ENCODE peak calls at places on chromosomes 2 and 18, in eight cellular contexts. One of them, this sample, is unnamed. For H3K4me1 and H3K9me3, the result is how much of the 10 kb centered on the place peaks cover.

GRCh38 chr2:30385327-30385726 is 61.7 kb upstream of the LCLAT1 start:
- DNase-seq in fibroblast of lung: peak
- DNase-seq in DND-41: no peak
- DNase-seq in RWPE2: no peak
- DNase-seq in HCT116: no peak
- DNase-seq in GM23248: peak
- DNase-seq in neuronal stem cell: peak
- DNase-seq in ovary: no peak
- DNase-seq in this sample: no peak

GRCh38 chr18:44803019-44803650 is 122.4 kb downstream of the SETBP1 start:
- DNase-seq in fibroblast of lung: peak
- DNase-seq in DND-41: no peak
- DNase-seq in RWPE2: no peak
- DNase-seq in HCT116: no peak
- DNase-seq in GM23248: peak
- DNase-seq in neuronal stem cell: no peak
- DNase-seq in ovary: no peak
- DNase-seq in this sample: no peak

GRCh38 chr18:44799422-44800421 is 119.0 kb downstream of the SETBP1 start:
- DNase-seq in fibroblast of lung: no peak
- DNase-seq in DND-41: no peak
- DNase-seq in RWPE2: no peak
- DNase-seq in HCT116: no peak
- DNase-seq in GM23248: no peak
- DNase-seq in neuronal stem cell: no peak
- DNase-seq in ovary: no peak
- DNase-seq in this sample: no peak

GRCh38 chr2:130729311-130730299 is 735 bp downstream of the GPR148 start:
- DNase-seq in fibroblast of lung: no peak
- DNase-seq in DND-41: no peak
- DNase-seq in RWPE2: no peak
- DNase-seq in HCT116: no peak
- DNase-seq in GM23248: no peak
- DNase-seq in neuronal stem cell: no peak
- DNase-seq in ovary: no peak
- DNase-seq in this sample: peak

GRCh38 chr2:213159768-213160167 is 8.4 kb upstream of the IKZF2 start:
- DNase-seq in fibroblast of lung: no peak
- DNase-seq in DND-41: no peak
- DNase-seq in RWPE2: no peak
- DNase-seq in HCT116: no peak
- DNase-seq in GM23248: no peak
- DNase-seq in neuronal stem cell: no peak
- DNase-seq in ovary: no peak
- DNase-seq in this sample: no peak

GRCh38 chr2:45510701-45511420 is 100.2 kb downstream of the SRBD1 start:
- DNase-seq in fibroblast of lung: no peak
- DNase-seq in DND-41: no peak
- DNase-seq in RWPE2: no peak
- DNase-seq in HCT116: no peak
- DNase-seq in GM23248: no peak
- DNase-seq in neuronal stem cell: no peak
- DNase-seq in ovary: no peak
- DNase-seq in this sample: no peak

GRCh38 chr2:40371525-40372277 is 80.2 kb downstream of the SLC8A1 start:
- DNase-seq in fibroblast of lung: peak
- DNase-seq in DND-41: no peak
- DNase-seq in RWPE2: no peak
- DNase-seq in HCT116: no peak
- DNase-seq in GM23248: peak
- DNase-seq in neuronal stem cell: peak
- DNase-seq in ovary: peak
- DNase-seq in this sample: no peak

GRCh38 chr2:224969633-224970292 is 72.5 kb downstream of the DOCK10 start:
- DNase-seq in fibroblast of lung: no peak
- DNase-seq in DND-41: no peak
- DNase-seq in RWPE2: no peak
- DNase-seq in HCT116: no peak
- DNase-seq in GM23248: no peak
- DNase-seq in neuronal stem cell: no peak
- DNase-seq in ovary: no peak
- DNase-seq in this sample: no peak

GRCh38 chr2:33307659-33308311 is 168.7 kb upstream of the RASGRP3 start:
- DNase-seq in fibroblast of lung: no peak
- DNase-seq in DND-41: no peak
- DNase-seq in RWPE2: no peak
- DNase-seq in HCT116: no peak
- DNase-seq in GM23248: no peak
- DNase-seq in neuronal stem cell: no peak
- DNase-seq in ovary: no peak
- DNase-seq in this sample: no peak

GRCh38 chr2:220104871-220105351 is 477.5 kb downstream of the SLC4A3 start:
- DNase-seq in fibroblast of lung: peak
- DNase-seq in DND-41: no peak
- DNase-seq in RWPE2: no peak
- DNase-seq in HCT116: no peak
- DNase-seq in GM23248: peak
- DNase-seq in neuronal stem cell: no peak
- DNase-seq in ovary: peak
- DNase-seq in this sample: no peak

GRCh38 chr2:23530121-23530908 is 145.3 kb downstream of the KLHL29 start:
- DNase-seq in fibroblast of lung: no peak
- DNase-seq in DND-41: no peak
- DNase-seq in RWPE2: no peak
- DNase-seq in HCT116: no peak
- DNase-seq in GM23248: no peak
- DNase-seq in neuronal stem cell: no peak
- DNase-seq in ovary: no peak
- DNase-seq in this sample: no peak

GRCh38 chr2:38079111-38080052 is 3.4 kb upstream of the CYP1B1 start:
- DNase-seq in fibroblast of lung: no peak
- DNase-seq in DND-41: no peak
- DNase-seq in RWPE2: no peak
- DNase-seq in HCT116: no peak
- DNase-seq in GM23248: no peak
- DNase-seq in neuronal stem cell: no peak
- DNase-seq in ovary: no peak
- DNase-seq in this sample: no peak

GRCh38 chr18:52288403-52289004 is 51.5 kb upstream of the DCC start:
- DNase-seq in fibroblast of lung: no peak
- DNase-seq in DND-41: peak
- DNase-seq in RWPE2: no peak
- DNase-seq in HCT116: no peak
- DNase-seq in GM23248: peak
- DNase-seq in neuronal stem cell: peak
- DNase-seq in ovary: no peak
- DNase-seq in this sample: no peak

GRCh38 chr2:166060191-166060590 is 67.6 kb downstream of the SCN1A start:
- DNase-seq in fibroblast of lung: no peak
- DNase-seq in DND-41: no peak
- DNase-seq in RWPE2: no peak
- DNase-seq in HCT116: no peak
- DNase-seq in GM23248: peak
- DNase-seq in neuronal stem cell: no peak
- DNase-seq in ovary: no peak
- DNase-seq in this sample: no peak

GRCh38 chr18:77140439-77141109 is 8.0 kb upstream of the MBP start:
- DNase-seq in fibroblast of lung: no peak
- DNase-seq in DND-41: no peak
- DNase-seq in RWPE2: no peak
- DNase-seq in HCT116: no peak
- DNase-seq in GM23248: no peak
- DNase-seq in neuronal stem cell: no peak
- DNase-seq in ovary: no peak
- DNase-seq in this sample: peak

GRCh38 chr2:68811364-68811763 is 59.8 kb downstream of the BMP10 start:
- DNase-seq in fibroblast of lung: peak
- DNase-seq in DND-41: no peak
- DNase-seq in RWPE2: no peak
- DNase-seq in HCT116: no peak
- DNase-seq in GM23248: peak
- DNase-seq in neuronal stem cell: no peak
- DNase-seq in ovary: peak
- DNase-seq in this sample: no peak

GRCh38 chr2:55370208-55370607 is 49.4 kb downstream of the CCDC88A start:
- DNase-seq in fibroblast of lung: no peak
- DNase-seq in DND-41: no peak
- DNase-seq in RWPE2: no peak
- DNase-seq in HCT116: no peak
- DNase-seq in GM23248: no peak
- DNase-seq in neuronal stem cell: no peak
- DNase-seq in ovary: no peak
- DNase-seq in this sample: no peak

GRCh38 chr2:47040662-47041061 is 114.4 kb downstream of the STPG4 start:
- DNase-seq in fibroblast of lung: no peak
- DNase-seq in DND-41: no peak
- DNase-seq in RWPE2: no peak
- DNase-seq in HCT116: no peak
- DNase-seq in GM23248: no peak
- DNase-seq in neuronal stem cell: no peak
- DNase-seq in ovary: no peak
- DNase-seq in this sample: no peak

GRCh38 chr2:47043142-47043890 is 111.8 kb downstream of the STPG4 start:
- DNase-seq in fibroblast of lung: peak
- DNase-seq in DND-41: no peak
- DNase-seq in RWPE2: peak
- DNase-seq in HCT116: peak
- DNase-seq in GM23248: peak
- DNase-seq in neuronal stem cell: no peak
- DNase-seq in ovary: peak
- DNase-seq in this sample: no peak

GRCh38 chr2:47041065-47041464 is 114.0 kb downstream of the STPG4 start:
- DNase-seq in fibroblast of lung: no peak
- DNase-seq in DND-41: no peak
- DNase-seq in RWPE2: no peak
- DNase-seq in HCT116: no peak
- DNase-seq in GM23248: no peak
- DNase-seq in neuronal stem cell: no peak
- DNase-seq in ovary: peak
- DNase-seq in this sample: no peak

GRCh38 chr2:47043891-47044239 is 111.2 kb downstream of the STPG4 start:
- DNase-seq in fibroblast of lung: no peak
- DNase-seq in DND-41: no peak
- DNase-seq in RWPE2: no peak
- DNase-seq in HCT116: no peak
- DNase-seq in GM23248: no peak
- DNase-seq in neuronal stem cell: no peak
- DNase-seq in ovary: no peak
- DNase-seq in this sample: no peak

GRCh38 chr2:47041891-47042684 is 113.0 kb downstream of the STPG4 start:
- DNase-seq in fibroblast of lung: no peak
- DNase-seq in DND-41: no peak
- DNase-seq in RWPE2: no peak
- DNase-seq in HCT116: no peak
- DNase-seq in GM23248: peak
- DNase-seq in neuronal stem cell: no peak
- DNase-seq in ovary: no peak
- DNase-seq in this sample: no peak
- H3K4me1 ChIP-seq in fibroblast of lung: half or more
- H3K4me1 ChIP-seq in DND-41: under half
- H3K4me1 ChIP-seq in RWPE2: under half
- H3K4me1 ChIP-seq in HCT116: under half
- H3K4me1 ChIP-seq in GM23248: under half
- H3K4me1 ChIP-seq in neuronal stem cell: under half
- H3K4me1 ChIP-seq in ovary: under half
- H3K4me1 ChIP-seq in this sample: under half

GRCh38 chr18:14921547-14921946 is 173.6 kb downstream of the ANKRD30B start:
- DNase-seq in fibroblast of lung: no peak
- DNase-seq in DND-41: no peak
- DNase-seq in RWPE2: no peak
- DNase-seq in HCT116: no peak
- DNase-seq in GM23248: no peak
- DNase-seq in neuronal stem cell: no peak
- DNase-seq in ovary: no peak
- DNase-seq in this sample: no peak

GRCh38 chr18:14919666-14920065 is 171.7 kb downstream of the ANKRD30B start:
- DNase-seq in fibroblast of lung: no peak
- DNase-seq in DND-41: no peak
- DNase-seq in RWPE2: no peak
- DNase-seq in HCT116: no peak
- DNase-seq in GM23248: no peak
- DNase-seq in neuronal stem cell: no peak
- DNase-seq in ovary: no peak
- DNase-seq in this sample: no peak

GRCh38 chr18:14922965-14923565 is 175.1 kb downstream of the ANKRD30B start:
- DNase-seq in fibroblast of lung: no peak
- DNase-seq in DND-41: no peak
- DNase-seq in RWPE2: no peak
- DNase-seq in HCT116: no peak
- DNase-seq in GM23248: no peak
- DNase-seq in neuronal stem cell: no peak
- DNase-seq in ovary: no peak
- DNase-seq in this sample: no peak

GRCh38 chr18:14922031-14922430 is 174.1 kb downstream of the ANKRD30B start:
- DNase-seq in fibroblast of lung: no peak
- DNase-seq in DND-41: no peak
- DNase-seq in RWPE2: no peak
- DNase-seq in HCT116: no peak
- DNase-seq in GM23248: no peak
- DNase-seq in neuronal stem cell: no peak
- DNase-seq in ovary: no peak
- DNase-seq in this sample: no peak

GRCh38 chr18:14920976-14921375 is 173.0 kb downstream of the ANKRD30B start:
- DNase-seq in fibroblast of lung: no peak
- DNase-seq in DND-41: no peak
- DNase-seq in RWPE2: no peak
- DNase-seq in HCT116: no peak
- DNase-seq in GM23248: no peak
- DNase-seq in neuronal stem cell: no peak
- DNase-seq in ovary: no peak
- DNase-seq in this sample: no peak
- H3K9me3 ChIP-seq in fibroblast of lung: under half
- H3K9me3 ChIP-seq in DND-41: under half
- H3K9me3 ChIP-seq in RWPE2: under half
- H3K9me3 ChIP-seq in HCT116: under half
- H3K9me3 ChIP-seq in GM23248: under half
- H3K9me3 ChIP-seq in neuronal stem cell: under half
- H3K9me3 ChIP-seq in ovary: under half
- H3K9me3 ChIP-seq in this sample: under half

DNA sequence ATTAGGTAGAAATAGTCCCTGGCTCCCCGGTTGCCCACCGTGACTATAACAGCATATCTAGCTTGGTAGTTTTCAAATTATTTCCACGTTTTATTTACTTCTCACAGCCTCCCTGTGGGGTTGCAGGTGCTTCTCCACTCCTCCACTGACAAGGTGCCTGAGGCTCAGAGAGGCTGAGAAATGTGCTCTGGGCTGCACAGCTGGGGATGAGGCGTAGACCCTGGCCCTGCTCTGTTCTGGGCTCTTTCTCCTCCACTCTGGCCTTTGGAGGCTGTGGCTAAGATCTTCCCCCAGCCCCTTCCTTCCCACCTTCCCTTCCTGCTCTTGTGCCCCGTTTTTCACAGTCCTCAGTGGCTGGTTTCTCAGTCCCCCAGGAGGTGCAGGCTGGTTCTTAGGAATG is 34.7 kb downstream of the HPCAL1 start:
- DNase-seq in fibroblast of lung: no peak
- DNase-seq in DND-41: no peak
- DNase-seq in RWPE2: no peak
- DNase-seq in HCT116: no peak
- DNase-seq in GM23248: no peak
- DNase-seq in neuronal stem cell: no peak
- DNase-seq in ovary: no peak
- DNase-seq in this sample: no peak
- H3K4me1 ChIP-seq in fibroblast of lung: under half
- H3K4me1 ChIP-seq in DND-41: under half
- H3K4me1 ChIP-seq in RWPE2: under half
- H3K4me1 ChIP-seq in HCT116: under half
- H3K4me1 ChIP-seq in GM23248: under half
- H3K4me1 ChIP-seq in neuronal stem cell: under half
- H3K4me1 ChIP-seq in ovary: under half
- H3K4me1 ChIP-seq in this sample: under half

GRCh38 chr2:127826047-127826446 is 15.1 kb upstream of the WDR33 start:
- DNase-seq in fibroblast of lung: peak
- DNase-seq in DND-41: no peak
- DNase-seq in RWPE2: no peak
- DNase-seq in HCT116: no peak
- DNase-seq in GM23248: no peak
- DNase-seq in neuronal stem cell: no peak
- DNase-seq in ovary: no peak
- DNase-seq in this sample: no peak
- H3K9me3 ChIP-seq in fibroblast of lung: under half
- H3K9me3 ChIP-seq in DND-41: under half
- H3K9me3 ChIP-seq in RWPE2: under half
- H3K9me3 ChIP-seq in HCT116: under half
- H3K9me3 ChIP-seq in GM23248: under half
- H3K9me3 ChIP-seq in neuronal stem cell: under half
- H3K9me3 ChIP-seq in ovary: under half
- H3K9me3 ChIP-seq in this sample: under half

This sample was measured in naive thymus-derived CD4-positive, alpha-beta T cell.